ENCODE peak calls at places on chromosomes 4 and X, in nine cellular contexts. I, W, L, G, A, K, N, S and Q are unnamed samples.

GRCh38 chrX:12949927-12950656 is 24.8 kb upstream of the TMSB4X start:
- DNase-seq in I (peak; percentile 79), W (peak; percentile 82), L (peak; percentile 82), G (no peak), A (peak; percentile 82), K (peak; percentile 57), N (no peak), S (peak; percentile 84), Q (peak; percentile 85)

GRCh38 chr4:184747034-184747830 is 13.3 kb upstream of the CENPU start:
- DNase-seq in I (no peak), W (no peak), L (peak; percentile 84), G (no peak), A (no peak), K (no peak), N (no peak), S (no peak), Q (peak; percentile 81)

GRCh38 chrX:54807524-54808108 is at the start of gene MAGED2:
- DNase-seq in I (no peak), W (no peak), L (peak; percentile 58), G (no peak), A (peak; percentile 6), K (peak; percentile 38), N (no peak), S (peak; percentile 47), Q (peak; percentile 23)

GRCh38 chr4:55296076-55296475 is 50.0 kb upstream of the SRD5A3 start:
- DNase-seq in I (no peak), W (no peak), L (no peak), G (no peak), A (no peak), K (no peak), N (no peak), S (peak; percentile 25), Q (no peak)

GRCh38 chrX:83469551-83469950 is 38.5 kb upstream of the POU3F4 start:
- DNase-seq in I (no peak), W (no peak), L (no peak), G (no peak), A (no peak), K (peak; percentile 0), N (no peak), S (peak; percentile 8), Q (no peak)

GRCh38 chr4:56575820-56576429 is 70.3 kb downstream of the ARL9 start:
- DNase-seq in I (no peak), W (no peak), L (no peak), G (no peak), A (peak; percentile 40), K (peak; percentile 7), N (peak; percentile 8), S (peak; percentile 69), Q (no peak)

GRCh38 chrX:71659959-71660358 is 7.4 kb upstream of the LOC101059915 start:
- DNase-seq in I (no peak), W (no peak), L (no peak), G (no peak), A (no peak), K (no peak), N (no peak), S (no peak), Q (no peak)

GRCh38 chr4:119041951-119042560 is 93.6 kb upstream of the MYOZ2 start:
- DNase-seq in I (no peak), W (peak; percentile 34), L (no peak), G (peak; percentile 22), A (peak; percentile 66), K (peak; percentile 72), N (peak; percentile 67), S (peak; percentile 79), Q (peak; percentile 50)

GRCh38 chr4:152709675-152710438 is 30.1 kb upstream of the TMEM154 start:
- DNase-seq in I (no peak), W (no peak), L (no peak), G (no peak), A (no peak), K (no peak), N (no peak), S (no peak), Q (no peak)

GRCh38 chrX:153857348-153857903 is 27.1 kb upstream of the PDZD4 start:
- DNase-seq in I (no peak), W (no peak), L (no peak), G (no peak), A (no peak), K (no peak), N (no peak), S (no peak), Q (no peak)

GRCh38 chrX:9899640-9900075 is 67.5 kb upstream of the CLDN34 start:
- DNase-seq in I (no peak), W (no peak), L (no peak), G (no peak), A (peak; percentile 14), K (peak; percentile 33), N (no peak), S (peak; percentile 84), Q (no peak)

GRCh38 chr4:6902318-6903042 is 7.1 kb upstream of the TBC1D14 start:
- DNase-seq in I (no peak), W (no peak), L (no peak), G (no peak), A (no peak), K (no peak), N (no peak), S (no peak), Q (no peak)

GRCh38 chrX:56994375-56995270 is 718 bp downstream of the SPIN3 start:
- DNase-seq in I (peak; percentile 25), W (peak; percentile 18), L (no peak), G (no peak), A (peak; percentile 0), K (peak; percentile 60), N (no peak), S (peak; percentile 1), Q (no peak)

GRCh38 chr4:149911371-149911770 is 95.7 kb upstream of the IQCM start:
- DNase-seq in I (no peak), W (no peak), L (no peak), G (no peak), A (no peak), K (no peak), N (no peak), S (no peak), Q (no peak)

GRCh38 chr4:8917868-8918783 is 46.5 kb upstream of the HMX1 start:
- DNase-seq in I (peak; percentile 70), W (peak; percentile 54), L (peak; percentile 69), G (peak; percentile 79), A (no peak), K (peak; percentile 41), N (peak; percentile 42), S (peak; percentile 16), Q (peak; percentile 27)

GRCh38 chr4:22077571-22077970 is 129.0 kb upstream of the KCNIP4 start:
- DNase-seq in I (no peak), W (no peak), L (no peak), G (no peak), A (no peak), K (peak; percentile 95), N (no peak), S (peak; percentile 13), Q (no peak)

GRCh38 chrX:20487227-20487626 is 220.5 kb upstream of the RPS6KA3 start:
- DNase-seq in I (no peak), W (no peak), L (no peak), G (no peak), A (no peak), K (no peak), N (no peak), S (peak; percentile 7), Q (no peak)

GRCh38 chr4:163988921-163989320 is 494.4 kb downstream of the TMA16 start:
- DNase-seq in I (no peak), W (no peak), L (no peak), G (no peak), A (no peak), K (no peak), N (no peak), S (no peak), Q (no peak)

GRCh38 chr4:52712172-52712990 is 38.8 kb downstream of the ERVMER34-1 start:
- DNase-seq in I (peak; percentile 99), W (peak; percentile 99), L (peak; percentile 99), G (peak; percentile 90), A (peak; percentile 98), K (peak; percentile 98), N (peak; percentile 98), S (peak; percentile 98), Q (peak; percentile 98)

GRCh38 chr4:84499065-84499982 is at the start of gene NKX6-1:
- DNase-seq in I (peak; percentile 70), W (peak; percentile 61), L (peak; percentile 73), G (no peak), A (peak; percentile 95), K (no peak), N (peak; percentile 95), S (peak; percentile 92), Q (peak; percentile 54)

GRCh38 chr4:129668092-129668491 is 572.1 kb downstream of the C4orf33 start:
- DNase-seq in I (no peak), W (no peak), L (no peak), G (no peak), A (no peak), K (no peak), N (no peak), S (no peak), Q (no peak)

GRCh38 chr4:1614854-1615595 is 69.1 kb downstream of the FAM53A start:
- DNase-seq in I (no peak), W (no peak), L (peak; percentile 41), G (no peak), A (no peak), K (no peak), N (no peak), S (no peak), Q (no peak)

GRCh38 chrX:22365460-22365859 is 92.7 kb downstream of the CBLL2 start:
- DNase-seq in I (no peak), W (no peak), L (no peak), G (no peak), A (peak; percentile 54), K (no peak), N (no peak), S (peak; percentile 90), Q (no peak)

GRCh38 chrX:46597208-46597607 is 23.6 kb downstream of the CHST7 start:
- DNase-seq in I (no peak), W (no peak), L (no peak), G (no peak), A (no peak), K (no peak), N (no peak), S (no peak), Q (no peak)

GRCh38 chr4:173448103-173448502 is 49.2 kb upstream of the SCRG1 start:
- DNase-seq in I (peak; percentile 49), W (peak; percentile 43), L (no peak), G (no peak), A (peak; percentile 89), K (peak; percentile 96), N (peak; percentile 52), S (no peak), Q (peak; percentile 33)

GRCh38 chr4:112206431-112206830 is 25.2 kb upstream of the AP1AR start:
- DNase-seq in I (no peak), W (no peak), L (no peak), G (no peak), A (no peak), K (no peak), N (no peak), S (no peak), Q (no peak)

GRCh38 chr4:70979445-70980008 is 13.9 kb upstream of the DCK start:
- DNase-seq in I (no peak), W (no peak), L (no peak), G (no peak), A (no peak), K (no peak), N (no peak), S (no peak), Q (no peak)

GRCh38 chrX:121851033-121851432 is 803.6 kb downstream of the GLUD2 start:
- DNase-seq in I (no peak), W (no peak), L (no peak), G (no peak), A (peak; percentile 49), K (no peak), N (no peak), S (peak; percentile 58), Q (no peak)

GRCh38 chr4:5711479-5712184 is 631 bp downstream of the EVC start:
- DNase-seq in I (peak; percentile 60), W (peak; percentile 37), L (peak; percentile 54), G (no peak), A (peak; percentile 43), K (no peak), N (no peak), S (peak; percentile 54), Q (peak; percentile 6)

GRCh38 chr4:150348079-150348478 is 233.9 kb upstream of the MAB21L2 start:
- DNase-seq in I (no peak), W (no peak), L (no peak), G (no peak), A (peak; percentile 61), K (no peak), N (no peak), S (peak; percentile 74), Q (no peak)

GRCh38 chr4:55475394-55476243 is 71.1 kb downstream of the CLOCK start:
- DNase-seq in I (no peak), W (no peak), L (no peak), G (no peak), A (peak; percentile 19), K (no peak), N (no peak), S (peak; percentile 78), Q (no peak)